ENCODE peak calls at places on chromosomes 6 and 20, in five cellular contexts. One of them, this sample, is unnamed.

GRCh38 chr6:113610377-113610988 is 246.7 kb upstream of the MARCKS start:
- DNase-seq in K562: no peak
- DNase-seq in HepG2: no peak
- DNase-seq in HCT116: no peak
- DNase-seq in A549: no peak
- DNase-seq in this sample: no peak

GRCh38 chr20:3729811-3730550 is 2.5 kb upstream of the HSPA12B start:
- DNase-seq in HepG2: no peak
- DNase-seq in A549: no peak
- DNase-seq in HCT116: no peak
- DNase-seq in K562: no peak
- DNase-seq in this sample: no peak

GRCh38 chr20:60863548-60863947 is 388.5 kb upstream of the CDH4 start:
- DNase-seq in HepG2: no peak
- DNase-seq in K562: no peak
- DNase-seq in HCT116: no peak
- DNase-seq in A549: no peak
- DNase-seq in this sample: no peak

GRCh38 chr20:20946122-20946759 is 159.9 kb downstream of the LINC00237 start:
- DNase-seq in K562: peak
- DNase-seq in HCT116: no peak
- DNase-seq in A549: no peak
- DNase-seq in HepG2: no peak
- DNase-seq in this sample: peak

GRCh38 chr6:21634582-21634981 is 41.0 kb downstream of the SOX4 start:
- DNase-seq in K562: no peak
- DNase-seq in HCT116: no peak
- DNase-seq in A549: peak
- DNase-seq in HepG2: peak
- DNase-seq in this sample: peak

GRCh38 chr20:50240092-50240491 is 49.5 kb downstream of the CEBPB start:
- DNase-seq in HCT116: no peak
- DNase-seq in A549: no peak
- DNase-seq in HepG2: no peak
- DNase-seq in K562: no peak
- DNase-seq in this sample: no peak

GRCh38 chr6:18990313-18990978 is 603.3 kb downstream of the RNF144B start:
- DNase-seq in HepG2: peak
- DNase-seq in A549: peak
- DNase-seq in HCT116: peak
- DNase-seq in K562: peak
- DNase-seq in this sample: peak

GRCh38 chr6:113447088-113447831 is 409.9 kb upstream of the MARCKS start:
- DNase-seq in A549: peak
- DNase-seq in HepG2: no peak
- DNase-seq in K562: no peak
- DNase-seq in HCT116: no peak
- DNase-seq in this sample: peak

GRCh38 chr6:100001915-100002388 is 7.9 kb upstream of the MCHR2 start:
- DNase-seq in A549: peak
- DNase-seq in K562: peak
- DNase-seq in HepG2: peak
- DNase-seq in HCT116: peak
- DNase-seq in this sample: peak

GRCh38 chr20:45550765-45551164 is 3.6 kb upstream of the EPPIN start:
- DNase-seq in K562: no peak
- DNase-seq in A549: no peak
- DNase-seq in HCT116: no peak
- DNase-seq in HepG2: no peak
- DNase-seq in this sample: no peak

GRCh38 chr20:45547206-45547770 is at the start of gene EPPIN:
- DNase-seq in A549: no peak
- DNase-seq in HepG2: no peak
- DNase-seq in HCT116: no peak
- DNase-seq in K562: no peak
- DNase-seq in this sample: no peak

GRCh38 chr20:45548410-45548809 is 1.2 kb upstream of the EPPIN start:
- DNase-seq in HCT116: no peak
- DNase-seq in A549: no peak
- DNase-seq in HepG2: no peak
- DNase-seq in K562: no peak
- DNase-seq in this sample: no peak

GRCh38 chr20:45545754-45546453 is 1.3 kb downstream of the EPPIN start:
- DNase-seq in A549: peak
- DNase-seq in HepG2: peak
- DNase-seq in HCT116: peak
- DNase-seq in K562: peak
- DNase-seq in this sample: peak

GRCh38 chr20:45545351-45545750 is 1.9 kb downstream of the EPPIN start:
- DNase-seq in HepG2: no peak
- DNase-seq in K562: no peak
- DNase-seq in A549: no peak
- DNase-seq in HCT116: no peak
- DNase-seq in this sample: no peak
- TF ChIP-seq CTCF in HepG2: no peak
- TF ChIP-seq CTCF in K562: no peak
- TF ChIP-seq CTCF in A549: no peak
- TF ChIP-seq CTCF in HCT116: no peak
- TF ChIP-seq CTCF in this sample: no peak

DNA sequence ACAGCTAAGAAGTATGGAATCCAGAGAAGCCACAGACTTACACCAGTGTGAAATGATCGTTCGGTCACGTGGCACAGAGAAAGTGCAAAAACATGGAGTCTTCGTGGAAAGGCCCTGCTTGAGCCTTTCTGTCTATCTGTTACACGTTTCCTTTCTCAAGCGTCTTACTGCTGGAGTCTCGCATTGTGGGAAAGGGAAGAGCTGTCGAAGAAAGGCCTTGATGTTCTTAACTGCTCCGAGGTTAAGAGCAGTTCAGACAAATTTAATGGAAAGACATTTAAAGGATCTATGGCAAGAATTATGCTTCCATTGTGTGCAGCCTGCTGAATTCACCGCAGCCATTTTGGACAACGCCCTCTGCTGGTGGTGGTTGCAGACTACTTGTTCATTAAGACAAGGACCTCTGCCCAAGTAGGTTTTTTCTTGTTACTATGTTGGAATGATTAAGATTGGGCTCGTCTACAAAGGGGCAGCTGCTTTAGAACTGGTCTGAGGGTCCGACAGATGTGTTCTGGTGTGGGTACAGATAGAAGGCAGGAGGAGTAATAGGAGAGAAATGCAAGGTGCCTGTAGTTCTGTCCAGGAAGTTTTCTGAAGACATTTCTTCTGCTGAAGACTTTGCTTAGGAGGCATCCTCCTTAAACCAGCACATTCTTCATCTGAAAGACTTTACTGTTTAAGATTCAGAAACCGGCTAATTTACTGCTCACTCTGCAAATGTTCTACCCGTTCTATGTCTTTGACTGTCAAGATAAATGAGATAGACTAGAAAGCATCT is 24.7 kb upstream of the CCN6 start:
- DNase-seq in HepG2: peak
- DNase-seq in K562: peak
- DNase-seq in HCT116: peak
- DNase-seq in A549: peak
- DNase-seq in this sample: peak
- H3K4me3 ChIP-seq in HepG2: no peak
- H3K4me3 ChIP-seq in K562: no peak
- H3K4me3 ChIP-seq in HCT116: no peak
- H3K4me3 ChIP-seq in A549: no peak
- H3K4me3 ChIP-seq in this sample: no peak

GRCh38 chr6:56851541-56852248 is 103.2 kb upstream of the BEND6 start:
- DNase-seq in HepG2: peak
- DNase-seq in A549: peak
- DNase-seq in K562: peak
- DNase-seq in HCT116: no peak
- DNase-seq in this sample: peak
- TF ChIP-seq MAX in HepG2: no peak
- TF ChIP-seq MAX in A549: no peak
- TF ChIP-seq MAX in K562: no peak
- TF ChIP-seq MAX in HCT116: no peak
- TF ChIP-seq MAX in this sample: no peak

GRCh38 chr6:3088853-3089445 is 20.7 kb downstream of the RIPK1 start:
- DNase-seq in A549: no peak
- DNase-seq in HCT116: no peak
- DNase-seq in K562: no peak
- DNase-seq in HepG2: no peak
- DNase-seq in this sample: no peak

GRCh38 chr6:3090013-3090412 is 21.7 kb downstream of the RIPK1 start:
- DNase-seq in A549: no peak
- DNase-seq in HepG2: no peak
- DNase-seq in K562: no peak
- DNase-seq in HCT116: no peak
- DNase-seq in this sample: no peak

GRCh38 chr6:3086282-3086946 is 18.1 kb downstream of the RIPK1 start:
- DNase-seq in A549: no peak
- DNase-seq in HCT116: no peak
- DNase-seq in HepG2: no peak
- DNase-seq in K562: no peak
- DNase-seq in this sample: no peak

GRCh38 chr6:3085074-3085473 is 16.8 kb downstream of the RIPK1 start:
- DNase-seq in A549: no peak
- DNase-seq in K562: no peak
- DNase-seq in HCT116: no peak
- DNase-seq in HepG2: no peak
- DNase-seq in this sample: no peak

GRCh38 chr6:3088446-3088845 is 20.2 kb downstream of the RIPK1 start:
- DNase-seq in HepG2: no peak
- DNase-seq in A549: no peak
- DNase-seq in K562: no peak
- DNase-seq in HCT116: no peak
- DNase-seq in this sample: no peak
- TF ChIP-seq CTCF in HepG2: no peak
- TF ChIP-seq CTCF in A549: no peak
- TF ChIP-seq CTCF in K562: no peak
- TF ChIP-seq CTCF in HCT116: no peak
- TF ChIP-seq CTCF in this sample: no peak

DNA sequence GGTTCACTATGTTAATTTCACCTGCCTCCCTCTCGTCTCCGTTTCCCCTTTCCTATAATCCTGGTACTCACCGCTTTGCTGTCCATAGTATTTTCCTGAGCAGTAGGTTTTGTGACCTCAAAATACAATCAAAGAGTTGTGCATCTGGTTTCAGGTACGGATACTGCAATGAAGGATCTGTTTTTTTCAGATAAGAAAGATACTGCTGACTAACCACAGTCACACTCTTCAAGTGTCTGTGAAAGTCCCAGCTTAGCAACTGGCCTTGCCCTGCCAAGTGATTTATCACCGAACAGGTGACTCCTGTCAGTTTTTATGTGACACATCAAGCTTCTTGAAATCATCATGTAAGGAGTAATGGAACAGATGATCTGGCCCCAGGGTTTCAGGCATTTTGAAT is 180.9 kb downstream of the DTNBP1 start:
- DNase-seq in K562: peak
- DNase-seq in A549: no peak
- DNase-seq in HCT116: no peak
- DNase-seq in HepG2: no peak
- DNase-seq in this sample: no peak
- H3K4me3 ChIP-seq in K562: no peak
- H3K4me3 ChIP-seq in A549: no peak
- H3K4me3 ChIP-seq in HCT116: no peak
- H3K4me3 ChIP-seq in HepG2: no peak
- H3K4me3 ChIP-seq in this sample: no peak

GRCh38 chr6:118320652-118321051 is 227.4 kb upstream of the PLN start:
- DNase-seq in K562: no peak
- DNase-seq in A549: no peak
- DNase-seq in HepG2: no peak
- DNase-seq in HCT116: no peak
- DNase-seq in this sample: no peak
- TF ChIP-seq MAX in K562: no peak
- TF ChIP-seq MAX in A549: no peak
- TF ChIP-seq MAX in HepG2: no peak
- TF ChIP-seq MAX in HCT116: no peak
- TF ChIP-seq MAX in this sample: no peak

GRCh38 chr6:39493717-39494116 is 171.2 kb upstream of the KCNK16 start:
- DNase-seq in K562: no peak
- DNase-seq in HepG2: no peak
- DNase-seq in HCT116: no peak
- DNase-seq in A549: no peak
- DNase-seq in this sample: no peak

GRCh38 chr6:39495640-39496039 is 173.1 kb upstream of the KCNK16 start:
- DNase-seq in K562: no peak
- DNase-seq in HCT116: no peak
- DNase-seq in A549: no peak
- DNase-seq in HepG2: no peak
- DNase-seq in this sample: no peak

GRCh38 chr6:39499053-39499452 is 176.6 kb upstream of the KCNK16 start:
- DNase-seq in K562: no peak
- DNase-seq in HCT116: no peak
- DNase-seq in HepG2: no peak
- DNase-seq in A549: no peak
- DNase-seq in this sample: no peak

GRCh38 chr6:39495023-39495422 is 172.5 kb upstream of the KCNK16 start:
- DNase-seq in A549: no peak
- DNase-seq in HCT116: no peak
- DNase-seq in HepG2: no peak
- DNase-seq in K562: no peak
- DNase-seq in this sample: no peak

DNA sequence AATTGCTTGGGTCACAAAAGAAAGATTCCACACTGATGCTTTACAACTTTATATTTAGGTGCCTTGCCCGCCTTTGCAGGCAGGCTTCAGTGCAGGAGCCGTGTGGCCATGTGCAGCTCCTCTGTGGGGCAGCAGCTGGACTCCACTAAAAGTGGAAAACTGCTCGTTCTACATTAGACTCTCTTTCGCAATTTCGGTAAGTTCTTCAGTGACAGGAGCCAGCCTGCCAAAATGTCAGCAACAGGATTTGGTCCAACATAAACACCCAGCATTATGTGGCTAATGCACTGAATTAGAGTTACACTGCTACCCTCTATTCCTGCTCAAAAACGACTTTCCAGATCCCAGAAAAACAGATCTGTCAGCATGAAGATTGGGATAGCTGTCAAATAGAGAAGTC is 174.4 kb upstream of the KCNK16 start:
- DNase-seq in HepG2: no peak
- DNase-seq in HCT116: no peak
- DNase-seq in K562: no peak
- DNase-seq in A549: no peak
- DNase-seq in this sample: no peak
- TF ChIP-seq CTCF in HepG2: no peak
- TF ChIP-seq CTCF in HCT116: no peak
- TF ChIP-seq CTCF in K562: no peak
- TF ChIP-seq CTCF in A549: no peak
- TF ChIP-seq CTCF in this sample: no peak

GRCh38 chr6:53281518-53282215 is 67.1 kb downstream of the ELOVL5 start:
- DNase-seq in HCT116: no peak
- DNase-seq in A549: no peak
- DNase-seq in K562: no peak
- DNase-seq in HepG2: no peak
- DNase-seq in this sample: no peak
- H3K4me3 ChIP-seq in HCT116: no peak
- H3K4me3 ChIP-seq in A549: no peak
- H3K4me3 ChIP-seq in K562: no peak
- H3K4me3 ChIP-seq in HepG2: no peak
- H3K4me3 ChIP-seq in this sample: no peak

GRCh38 chr6:82094166-82094806 is 153.3 kb downstream of the IBTK start:
- DNase-seq in A549: no peak
- DNase-seq in HepG2: peak
- DNase-seq in HCT116: no peak
- DNase-seq in K562: no peak
- DNase-seq in this sample: no peak
- TF ChIP-seq MAX in A549: no peak
- TF ChIP-seq MAX in HepG2: peak
- TF ChIP-seq MAX in HCT116: no peak
- TF ChIP-seq MAX in K562: no peak
- TF ChIP-seq MAX in this sample: no peak

GRCh38 chr20:19785173-19785799 is 27.2 kb downstream of the RIN2 start:
- DNase-seq in HCT116: no peak
- DNase-seq in A549: peak
- DNase-seq in K562: no peak
- DNase-seq in HepG2: no peak
- DNase-seq in this sample: no peak
- TF ChIP-seq CTCF in HCT116: no peak
- TF ChIP-seq CTCF in A549: no peak
- TF ChIP-seq CTCF in K562: no peak
- TF ChIP-seq CTCF in HepG2: no peak
- TF ChIP-seq CTCF in this sample: no peak